ENCODE peak calls at places on chromosomes 3 and 15, in five cellular contexts. G, N, R, A and L are unnamed samples.

GRCh38 chr15:26974120-26974780 is 3.3 kb downstream of the GABRG3 start:
- DNase-seq in A (no peak), N (peak; percentile 41), G (no peak), R (no peak), L (no peak)

GRCh38 chr15:41557673-41558399 is 1.2 kb upstream of the TYRO3 start:
- DNase-seq in G (peak; percentile 84), R (peak; percentile 52), N (peak; percentile 74), A (peak; percentile 58), L (no peak)

GRCh38 chr3:45165497-45166282 is 19.5 kb upstream of the CDCP1 start:
- DNase-seq in N (no peak), G (no peak), R (no peak), A (no peak), L (no peak)

GRCh38 chr15:57708047-57708446 is 1.5 kb downstream of the POLR2M start:
- DNase-seq in G (no peak), R (no peak), A (no peak), N (no peak), L (no peak)

GRCh38 chr3:159964166-159964973 is 24.3 kb upstream of the IL12A start:
- DNase-seq in A (no peak), N (peak; percentile 81), G (no peak), R (no peak), L (no peak)

GRCh38 chr3:142613491-142613890 is 17.3 kb downstream of the PLS1 start:
- DNase-seq in N (no peak), G (no peak), R (no peak), A (no peak), L (no peak)

GRCh38 chr3:127770671-127771370 is 51.5 kb downstream of the MGLL start:
- DNase-seq in N (no peak), G (peak; percentile 35), A (no peak), R (no peak), L (no peak)

GRCh38 chr3:195224980-195225580 is 45.9 kb downstream of the XXYLT1 start:
- DNase-seq in R (no peak), N (no peak), A (no peak), G (no peak), L (no peak)

GRCh38 chr3:79103305-79103704 is 664.5 kb downstream of the ROBO1 start:
- DNase-seq in A (no peak), R (no peak), G (no peak), N (no peak), L (no peak)

GRCh38 chr3:53715815-53716483 is 130.3 kb downstream of the CHDH start:
- DNase-seq in R (no peak), G (no peak), A (no peak), N (no peak), L (no peak)

GRCh38 chr15:45179221-45179985 is 8.4 kb downstream of the SHF start:
- DNase-seq in R (peak; percentile 60), G (peak; percentile 79), N (peak; percentile 39), A (no peak), L (no peak)

GRCh38 chr3:102532901-102533300 is 98.1 kb downstream of the ZPLD1 start:
- DNase-seq in N (no peak), G (no peak), R (no peak), A (no peak), L (no peak)

GRCh38 chr3:169454823-169455222 is 208.7 kb downstream of the MECOM start:
- DNase-seq in G (no peak), R (no peak), A (no peak), N (no peak), L (no peak)